ENCODE peak calls at places on chromosomes 3 and 15, in four cellular contexts. K, T, C and J are unnamed samples.

GRCh38 chr15:76529911-76530310 is 193.3 kb downstream of the ISL2 start:
- DNase-seq in C (no peak), K (no peak), T (no peak), J (no peak)

GRCh38 chr3:2375371-2375770 is 276.7 kb downstream of the CNTN4 start:
- DNase-seq in K (no peak), T (no peak), C (no peak), J (no peak)

GRCh38 chr3:59774613-59775012 is 724.8 kb upstream of the CFAP20DC start:
- DNase-seq in K (no peak), C (no peak), T (peak; percentile 60), J (no peak)

GRCh38 chr15:67680645-67681044 is 138.1 kb downstream of the MAP2K5 start:
- DNase-seq in C (no peak), T (no peak), K (no peak), J (no peak)

GRCh38 chr3:40237892-40238571 is 71.5 kb upstream of the EIF1B start:
- DNase-seq in K (peak; percentile 26), C (no peak), T (no peak), J (peak; percentile 39)

GRCh38 chr3:104933981-104934380 is 432.7 kb upstream of the ALCAM start:
- DNase-seq in T (no peak), C (no peak), K (no peak), J (no peak)

GRCh38 chr3:111156506-111156905 is 84.9 kb downstream of the NECTIN3 start:
- DNase-seq in T (no peak), K (no peak), C (no peak), J (no peak)

GRCh38 chr3:43770426-43771103 is 79.8 kb downstream of the ABHD5 start:
- DNase-seq in K (peak; percentile 74), T (peak; percentile 41), C (no peak), J (no peak)

GRCh38 chr3:39383913-39384664 is 919 bp downstream of the SLC25A38 start:
- DNase-seq in K (peak; percentile 99), T (peak; percentile 80), C (peak; percentile 98), J (peak; percentile 99)

GRCh38 chr3:86995537-86995936 is 4.6 kb upstream of the VGLL3 start:
- DNase-seq in T (peak; percentile 81), K (no peak), C (no peak), J (no peak)

GRCh38 chr3:41053220-41053619 is 146.1 kb upstream of the CTNNB1 start:
- DNase-seq in T (peak; percentile 40), K (no peak), C (no peak), J (no peak)

GRCh38 chr3:124885466-124886167 is 1.5 kb downstream of the ITGB5 start:
- DNase-seq in C (no peak), K (no peak), T (peak; percentile 17), J (no peak)

GRCh38 chr3:94862703-94863102 is 799.8 kb downstream of the NSUN3 start:
- DNase-seq in K (peak; percentile 54), T (peak; percentile 21), C (no peak), J (peak; percentile 27)

GRCh38 chr3:23438657-23439056 is 235.5 kb downstream of the UBE2E2 start:
- DNase-seq in C (no peak), K (no peak), T (no peak), J (no peak)

GRCh38 chr15:88615303-88616107 is 5.6 kb upstream of the AEN start:
- DNase-seq in C (peak; percentile 82), T (no peak), K (peak; percentile 60), J (no peak)

GRCh38 chr15:85625431-85625830 is 169.3 kb downstream of the KLHL25 start:
- DNase-seq in C (no peak), T (no peak), K (no peak), J (no peak)

GRCh38 chr3:28916713-28917499 is 364.0 kb upstream of the RBMS3 start:
- DNase-seq in C (no peak), T (peak; percentile 54), K (peak; percentile 62), J (no peak)
- TF ChIP-seq CTCF in C (peak; percentile 60), T (peak; percentile 57), K (peak; percentile 51), J (no peak)

DNA sequence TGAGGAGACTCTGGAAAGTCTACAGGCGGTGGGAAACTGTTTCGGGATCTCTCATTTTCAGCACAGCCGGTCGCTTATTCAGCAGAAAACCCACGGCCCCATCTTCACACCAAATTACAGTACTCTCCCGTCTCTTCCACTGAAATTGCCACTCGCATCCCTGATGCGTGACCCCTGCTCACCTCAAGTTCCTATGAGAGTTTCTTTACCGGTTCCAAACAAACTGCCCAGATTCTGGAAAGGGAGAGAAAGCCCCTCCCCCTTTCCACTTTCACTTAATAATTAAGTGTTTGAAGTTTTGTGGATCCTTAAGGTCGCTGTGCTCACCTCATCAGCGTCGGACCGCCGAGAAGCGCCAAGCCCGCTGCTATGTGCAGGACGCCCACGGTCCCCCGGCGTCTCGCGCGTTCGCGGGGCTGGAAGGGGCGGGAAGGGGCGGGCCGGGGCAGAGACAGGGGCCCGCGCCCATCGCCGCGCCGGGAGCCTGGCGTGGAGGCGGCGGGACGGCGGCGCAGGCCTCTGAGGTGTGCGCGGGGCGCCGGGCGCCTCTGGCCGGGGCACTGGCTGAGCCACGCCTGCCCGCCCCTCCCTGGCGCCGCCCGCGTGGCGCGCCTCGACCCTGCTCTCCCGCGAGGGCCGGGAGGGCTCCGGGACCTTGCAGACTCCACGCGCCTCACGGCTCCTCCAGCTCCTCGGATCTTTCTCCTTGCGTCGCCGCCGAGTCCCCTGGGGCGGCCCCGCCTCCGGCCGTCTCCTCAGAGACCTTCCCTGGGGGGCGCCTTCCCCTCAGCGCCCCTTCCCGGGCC is at the start of gene GPR156:
- DNase-seq in K (peak; percentile 48), T (no peak), C (no peak), J (peak; percentile 35)
- TF ChIP-seq CTCF in K (peak; percentile 10), T (peak; percentile 6), C (no peak), J (no peak)

GRCh38 chr3:149291178-149291577 is 42.3 kb downstream of the TM4SF18 start:
- DNase-seq in C (peak; percentile 42), K (no peak), T (no peak), J (no peak)
- TF ChIP-seq CTCF in C (peak; percentile 21), K (peak; percentile 22), T (peak; percentile 44), J (peak; percentile 64)

GRCh38 chr3:179668429-179668828 is 15.6 kb downstream of the USP13 start:
- DNase-seq in C (no peak), T (no peak), K (no peak), J (no peak)

GRCh38 chr3:179670311-179670710 is 17.5 kb downstream of the USP13 start:
- DNase-seq in T (no peak), K (no peak), C (no peak), J (no peak)

GRCh38 chr3:179666030-179666429 is 13.2 kb downstream of the USP13 start:
- DNase-seq in T (no peak), K (no peak), C (no peak), J (no peak)

GRCh38 chr3:179663093-179663492 is 10.3 kb downstream of the USP13 start:
- DNase-seq in T (no peak), C (no peak), K (no peak), J (no peak)

GRCh38 chr3:179666436-179667035 is 13.7 kb downstream of the USP13 start:
- DNase-seq in T (no peak), C (no peak), K (no peak), J (peak; percentile 66)
- TF ChIP-seq CTCF in T (no peak), C (no peak), K (no peak), J (peak; percentile 20)

GRCh38 chr3:171933441-171933840 is 90.3 kb downstream of the TMEM212 start:
- DNase-seq in K (no peak), C (no peak), T (no peak), J (no peak)
- TF ChIP-seq CTCF in K (no peak), C (no peak), T (no peak), J (no peak)

DNA sequence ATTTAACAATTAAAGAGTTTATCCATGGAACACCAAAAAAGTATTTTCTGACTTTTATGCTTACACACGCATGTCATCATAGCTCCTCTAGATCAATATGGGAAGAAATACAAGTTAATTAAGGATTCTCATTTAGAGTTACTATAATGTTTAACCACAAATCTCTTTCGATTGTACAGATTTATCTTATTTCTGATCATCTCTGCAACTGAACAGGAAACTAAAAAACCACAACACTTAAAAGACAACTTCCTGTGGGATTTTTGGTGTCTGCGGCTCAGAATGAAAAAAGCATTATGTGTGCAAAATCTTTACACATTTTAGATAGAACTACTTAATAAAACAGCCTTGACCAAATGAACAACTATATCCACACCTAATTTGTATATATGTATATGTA is 2.9 kb upstream of the TJP1 start:
- DNase-seq in K (no peak), C (no peak), T (no peak), J (no peak)
- TF ChIP-seq CTCF in K (no peak), C (no peak), T (no peak), J (no peak)

GRCh38 chr15:92425578-92426225 is 32.0 kb downstream of the ST8SIA2 start:
- DNase-seq in C (no peak), K (no peak), T (no peak), J (no peak)
- TF ChIP-seq CTCF in C (no peak), K (no peak), T (no peak), J (no peak)

GRCh38 chr15:90106522-90107117 is 4.4 kb upstream of the IDH2 start:
- DNase-seq in K (peak; percentile 53), C (no peak), T (peak; percentile 71), J (no peak)
- TF ChIP-seq CTCF in K (no peak), C (no peak), T (no peak), J (no peak)